ENCODE peak calls at places on chromosome 3, in nine cellular contexts. C, Z, P, L, W, D, Y, N and K are unnamed samples.

GRCh38 chr3:142618917-142619401 is 22.8 kb downstream of the PLS1 start:
- DNase-seq in D (peak; percentile 24), Z (peak; percentile 36), Y (peak; percentile 39), P (peak; percentile 71), W (no peak), L (no peak), C (no peak), N (no peak), K (peak; percentile 43)

GRCh38 chr3:134477938-134478337 is 7.8 kb downstream of the ANAPC13 start:
- DNase-seq in C (no peak), Y (no peak), W (no peak), L (no peak), P (no peak), N (peak; percentile 87), Z (no peak), D (no peak), K (no peak)

GRCh38 chr3:57582470-57583168 is 14.5 kb downstream of the ARF4 start:
- DNase-seq in N (peak; percentile 24), Y (no peak), W (no peak), D (no peak), C (no peak), L (no peak), Z (no peak), P (peak; percentile 76), K (peak; percentile 16)

GRCh38 chr3:13217253-13217652 is 144.0 kb upstream of the IQSEC1 start:
- DNase-seq in W (no peak), L (no peak), Z (no peak), C (no peak), N (no peak), Y (no peak), D (no peak), P (no peak), K (no peak)

GRCh38 chr3:122700193-122700592 is 19.6 kb downstream of the PARP14 start:
- DNase-seq in P (no peak), Z (no peak), L (no peak), N (no peak), C (no peak), W (no peak), D (no peak), Y (no peak), K (no peak)

GRCh38 chr3:8996216-8996615 is 32.9 kb upstream of the RAD18 start:
- DNase-seq in N (no peak), Y (no peak), D (no peak), C (no peak), Z (no peak), P (no peak), L (no peak), W (no peak), K (no peak)

GRCh38 chr3:42654331-42655201 is 1.1 kb downstream of the ZBTB47 start:
- DNase-seq in Z (peak; percentile 49), Y (peak; percentile 5), N (peak; percentile 64), C (no peak), D (peak; percentile 85), P (peak; percentile 32), W (peak; percentile 88), L (no peak), K (peak; percentile 87)

GRCh38 chr3:66236281-66236680 is 15.5 kb downstream of the SLC25A26 start:
- DNase-seq in D (no peak), P (no peak), C (no peak), W (no peak), N (peak; percentile 13), L (no peak), Y (no peak), Z (peak; percentile 29), K (peak; percentile 15)

GRCh38 chr3:55486101-55486856 is 827 bp downstream of the WNT5A start:
- DNase-seq in W (peak; percentile 81), N (peak; percentile 91), Y (peak; percentile 39), P (no peak), L (no peak), C (no peak), D (peak; percentile 59), Z (peak; percentile 83), K (peak; percentile 72)

GRCh38 chr3:161914703-161915102 is 418.1 kb downstream of the OTOL1 start:
- DNase-seq in C (no peak), Z (peak; percentile 80), N (peak; percentile 73), Y (peak; percentile 58), L (no peak), P (peak; percentile 43), W (peak; percentile 69), D (peak; percentile 64), K (peak; percentile 62)

GRCh38 chr3:69273895-69274294 is 112.0 kb downstream of the FRMD4B start:
- DNase-seq in W (no peak), C (no peak), Y (no peak), P (no peak), L (no peak), N (no peak), Z (peak; percentile 24), D (no peak), K (no peak)

GRCh38 chr3:11327619-11328018 is 55.4 kb downstream of the ATG7 start:
- DNase-seq in P (no peak), Z (no peak), Y (no peak), N (no peak), L (no peak), C (peak; percentile 11), W (no peak), D (no peak), K (no peak)

GRCh38 chr3:117844676-117845075 is 1135.1 kb downstream of the TUSC7 start:
- DNase-seq in L (no peak), W (no peak), P (no peak), Z (peak; percentile 23), N (no peak), D (peak; percentile 15), Y (no peak), C (no peak), K (no peak)

GRCh38 chr3:172129534-172129867 is 90.1 kb downstream of the FNDC3B start:
- DNase-seq in P (no peak), L (no peak), D (no peak), N (no peak), Y (no peak), Z (no peak), C (no peak), W (no peak), K (no peak)

GRCh38 chr3:48528754-48529153 is 24.8 kb upstream of the SHISA5 start:
- DNase-seq in Z (no peak), N (no peak), P (no peak), D (no peak), Y (no peak), W (no peak), L (no peak), C (no peak), K (no peak)

GRCh38 chr3:130692455-130692854 is 54.2 kb downstream of the PIK3R4 start:
- DNase-seq in L (no peak), N (no peak), Z (peak; percentile 60), P (peak; percentile 45), W (no peak), C (no peak), Y (no peak), D (no peak), K (no peak)

GRCh38 chr3:22007376-22007775 is 256.4 kb upstream of the ZNF385D start:
- DNase-seq in L (no peak), C (no peak), N (no peak), Z (peak; percentile 44), P (no peak), Y (no peak), W (no peak), D (no peak), K (no peak)

GRCh38 chr3:98185180-98185579 is 18.7 kb downstream of the OR5H15 start:
- DNase-seq in C (no peak), Y (no peak), N (no peak), D (no peak), P (no peak), W (no peak), L (no peak), Z (no peak), K (peak; percentile 17)

GRCh38 chr3:105397974-105398373 is 31.3 kb downstream of the ALCAM start:
- DNase-seq in C (no peak), P (no peak), Z (no peak), Y (no peak), N (peak; percentile 15), L (no peak), W (no peak), D (no peak), K (no peak)

GRCh38 chr3:13557926-13558325 is 9.0 kb downstream of the FBLN2 start:
- DNase-seq in Y (no peak), D (no peak), W (no peak), C (no peak), P (no peak), Z (no peak), N (no peak), L (no peak), K (no peak)

GRCh38 chr3:148077318-148077923 is 620.3 kb upstream of the AGTR1 start:
- DNase-seq in C (no peak), P (no peak), Y (peak; percentile 19), W (no peak), N (peak; percentile 40), Z (peak; percentile 60), L (no peak), D (no peak), K (peak; percentile 15)

GRCh38 chr3:16836505-16837237 is 48.1 kb upstream of the PLCL2 start:
- DNase-seq in N (peak; percentile 21), P (no peak), Z (no peak), D (peak; percentile 43), C (no peak), W (no peak), Y (no peak), L (no peak), K (no peak)

GRCh38 chr3:126667631-126668449 is 12.9 kb upstream of the TXNRD3 start:
- DNase-seq in P (peak; percentile 0), Y (no peak), D (no peak), Z (no peak), N (no peak), W (peak; percentile 52), L (no peak), C (no peak), K (no peak)

GRCh38 chr3:129942296-129942695 is 32.2 kb upstream of the TRH start:
- DNase-seq in N (peak; percentile 68), L (no peak), Y (peak; percentile 47), C (peak; percentile 59), Z (peak; percentile 69), P (peak; percentile 90), D (peak; percentile 89), W (no peak), K (peak; percentile 78)

GRCh38 chr3:66297917-66298316 is 77.1 kb downstream of the SLC25A26 start:
- DNase-seq in Y (no peak), Z (peak; percentile 71), L (no peak), N (peak; percentile 56), W (no peak), C (no peak), D (peak; percentile 68), P (no peak), K (no peak)

GRCh38 chr3:35678552-35679220 is 39.4 kb downstream of the ARPP21 start:
- DNase-seq in L (no peak), C (no peak), D (no peak), W (no peak), P (no peak), Y (no peak), N (no peak), Z (no peak), K (no peak)

GRCh38 chr3:184255291-184256039 is 5.9 kb downstream of the CAMK2N2 start:
- DNase-seq in W (no peak), L (no peak), Y (no peak), Z (peak; percentile 51), C (peak; percentile 47), D (no peak), N (no peak), P (no peak), K (no peak)

GRCh38 chr3:38473229-38473628 is 19.5 kb downstream of the ACVR2B start:
- DNase-seq in N (peak; percentile 19), C (no peak), Z (no peak), D (no peak), P (no peak), Y (no peak), L (no peak), W (no peak), K (no peak)

GRCh38 chr3:12891985-12892839 is 50.8 kb upstream of the RPL32 start:
- DNase-seq in P (peak; percentile 45), Z (peak; percentile 73), W (no peak), D (peak; percentile 77), N (peak; percentile 71), L (peak; percentile 33), Y (peak; percentile 33), C (peak; percentile 57), K (peak; percentile 81)

GRCh38 chr3:52228751-52229291 is 3.4 kb upstream of the TLR9 start:
- DNase-seq in W (no peak), D (no peak), L (no peak), C (no peak), N (no peak), Z (no peak), P (no peak), Y (no peak), K (no peak)

GRCh38 chr3:8712871-8713360 is 20.7 kb upstream of the CAV3 start:
- DNase-seq in P (no peak), Y (no peak), W (no peak), C (no peak), L (no peak), D (peak; percentile 47), N (no peak), Z (no peak), K (no peak)